ENCODE peak calls at places on chromosomes 5 and 9, in five cellular contexts. One of them, this sample, is unnamed.

GRCh38 chr5:99973779-99974178 is 561.4 kb upstream of the FAM174A start:
- DNase-seq in ACHN: no peak
- DNase-seq in substantia nigra: no peak
- DNase-seq in H9: no peak
- DNase-seq in tibial nerve: no peak
- DNase-seq in this sample: no peak

GRCh38 chr5:137470111-137470920 is 28.8 kb downstream of the SPOCK1 start:
- DNase-seq in ACHN: peak; percentile 80
- DNase-seq in substantia nigra: no peak
- DNase-seq in H9: no peak
- DNase-seq in tibial nerve: peak; percentile 48
- DNase-seq in this sample: peak; percentile 73

GRCh38 chr5:59768204-59769040 is 125.1 kb downstream of the PDE4D start:
- DNase-seq in ACHN: peak; percentile 74
- DNase-seq in substantia nigra: peak; percentile 58
- DNase-seq in H9: peak; percentile 69
- DNase-seq in tibial nerve: peak; percentile 37
- DNase-seq in this sample: peak; percentile 77

GRCh38 chr5:65161655-65162054 is 320.1 kb downstream of the ADAMTS6 start:
- DNase-seq in ACHN: peak; percentile 23
- DNase-seq in substantia nigra: no peak
- DNase-seq in H9: no peak
- DNase-seq in tibial nerve: no peak
- DNase-seq in this sample: no peak

GRCh38 chr9:107158321-107158720 is 124.8 kb upstream of the RAD23B start:
- DNase-seq in ACHN: peak; percentile 36
- DNase-seq in substantia nigra: no peak
- DNase-seq in H9: peak; percentile 78
- DNase-seq in tibial nerve: no peak
- DNase-seq in this sample: peak; percentile 77

GRCh38 chr5:375336-375920 is 53.9 kb downstream of the AHRR start:
- DNase-seq in ACHN: no peak
- DNase-seq in substantia nigra: no peak
- DNase-seq in H9: peak; percentile 12
- DNase-seq in tibial nerve: no peak
- DNase-seq in this sample: peak; percentile 48

GRCh38 chr5:113057437-113058052 is 80.9 kb downstream of the DCP2 start:
- DNase-seq in ACHN: no peak
- DNase-seq in substantia nigra: no peak
- DNase-seq in H9: peak; percentile 36
- DNase-seq in tibial nerve: no peak
- DNase-seq in this sample: peak; percentile 48

GRCh38 chr9:79431019-79431679 is 140.6 kb upstream of the TLE4 start:
- DNase-seq in ACHN: no peak
- DNase-seq in substantia nigra: no peak
- DNase-seq in H9: no peak
- DNase-seq in tibial nerve: no peak
- DNase-seq in this sample: no peak

GRCh38 chr9:76085596-76085995 is 195.1 kb downstream of the PCSK5 start:
- DNase-seq in ACHN: no peak
- DNase-seq in substantia nigra: no peak
- DNase-seq in H9: no peak
- DNase-seq in tibial nerve: no peak
- DNase-seq in this sample: no peak

GRCh38 chr5:71663570-71663969 is 55.5 kb upstream of the CARTPT start:
- DNase-seq in ACHN: no peak
- DNase-seq in substantia nigra: no peak
- DNase-seq in H9: no peak
- DNase-seq in tibial nerve: no peak
- DNase-seq in this sample: no peak

GRCh38 chr5:72417333-72418062 is 89.7 kb downstream of the ZNF366 start:
- DNase-seq in ACHN: no peak
- DNase-seq in substantia nigra: no peak
- DNase-seq in H9: peak; percentile 38
- DNase-seq in tibial nerve: no peak
- DNase-seq in this sample: no peak

GRCh38 chr9:130682490-130683121 is 11.0 kb upstream of the EXOSC2 start:
- DNase-seq in ACHN: peak; percentile 86
- DNase-seq in substantia nigra: peak; percentile 80
- DNase-seq in H9: peak; percentile 79
- DNase-seq in tibial nerve: peak; percentile 56
- DNase-seq in this sample: peak; percentile 79

GRCh38 chr9:113511856-113512761 is 48.6 kb downstream of the RGS3 start:
- DNase-seq in ACHN: peak; percentile 42
- DNase-seq in substantia nigra: no peak
- DNase-seq in H9: no peak
- DNase-seq in tibial nerve: no peak
- DNase-seq in this sample: no peak